ENCODE peak calls at places on chromosome 15, in nine cellular contexts. K is osteoblast; J is uterus; S is MM.1S; M is heart left ventricle; L is transverse colon; T is endodermal cell; X is naive thymus-derived CD4-positive, alpha-beta T cell; B is lung. P is an unnamed sample.

GRCh38 chr15:77107531-77108355 is 36.8 kb upstream of the TSPAN3 start:
- DNase-seq in K (peak; percentile 85), J (peak; percentile 51), S (peak; percentile 23), M (peak; percentile 43), L (peak; percentile 62), T (peak; percentile 90), X (no peak), B (peak; percentile 37), P (no peak)

GRCh38 chr15:87827126-87827525 is 429.4 kb downstream of the NTRK3 start:
- DNase-seq in K (no peak), J (no peak), S (no peak), M (no peak), L (no peak), T (no peak), X (no peak), B (no peak), P (no peak)

GRCh38 chr15:66802087-66803001 is 100.3 kb downstream of the SMAD6 start:
- DNase-seq in K (peak; percentile 88), J (no peak), S (no peak), M (no peak), L (no peak), T (peak; percentile 50), X (no peak), B (no peak), P (no peak)

GRCh38 chr15:50249704-50250103 is 15.8 kb downstream of the HDC start:
- DNase-seq in K (no peak), J (no peak), S (no peak), M (no peak), L (no peak), T (peak; percentile 7), X (no peak), B (no peak), P (no peak)

GRCh38 chr15:63019539-63020109 is 22.9 kb upstream of the TPM1 start:
- DNase-seq in K (no peak), J (peak; percentile 61), S (no peak), M (no peak), L (no peak), T (peak; percentile 81), X (no peak), B (no peak), P (no peak)

GRCh38 chr15:84911879-84912660 is 27.6 kb downstream of the SLC28A1 start:
- DNase-seq in K (peak; percentile 97), J (peak; percentile 97), S (peak; percentile 17), M (peak; percentile 91), L (peak; percentile 61), T (no peak), X (no peak), B (peak; percentile 73), P (peak; percentile 83)

GRCh38 chr15:62985768-62986167 is 56.8 kb upstream of the TPM1 start:
- DNase-seq in K (no peak), J (peak; percentile 55), S (no peak), M (no peak), L (no peak), T (no peak), X (no peak), B (no peak), P (no peak)

GRCh38 chr15:101296418-101297405 is 1.7 kb upstream of the SNRPA1 start:
- DNase-seq in K (peak; percentile 61), J (no peak), S (no peak), M (no peak), L (no peak), T (peak; percentile 13), X (no peak), B (no peak), P (no peak)

GRCh38 chr15:34318277-34319079 is 19.1 kb downstream of the SLC12A6 start:
- DNase-seq in K (no peak), J (peak; percentile 69), S (peak; percentile 48), M (peak; percentile 55), L (peak; percentile 80), T (peak; percentile 78), X (no peak), B (peak; percentile 79), P (no peak)

GRCh38 chr15:64807751-64808222 is 17.7 kb downstream of the PIF1 start:
- DNase-seq in K (peak; percentile 55), J (peak; percentile 65), S (no peak), M (no peak), L (no peak), T (peak; percentile 96), X (no peak), B (no peak), P (no peak)
- H3K27ac ChIP-seq in K (no peak overlapping the region), J (peak overlapping the region; percentile 82), S (no peak overlapping the region), M (peak overlapping the region; percentile 40), L (peak overlapping the region; percentile 80), T (peak overlapping the region; percentile 41), X (no peak overlapping the region), B (no peak overlapping the region), P (no peak overlapping the region)

GRCh38 chr15:47363653-47364052 is 353.7 kb upstream of the SEMA6D start:
- DNase-seq in K (no peak), J (no peak), S (peak; percentile 16), M (no peak), L (no peak), T (no peak), X (no peak), B (no peak), P (no peak)

GRCh38 chr15:47358876-47359275 is 358.4 kb upstream of the SEMA6D start:
- DNase-seq in K (no peak), J (no peak), S (no peak), M (no peak), L (no peak), T (no peak), X (no peak), B (no peak), P (no peak)

GRCh38 chr15:47356297-47356696 is 361.0 kb upstream of the SEMA6D start:
- DNase-seq in K (no peak), J (no peak), S (no peak), M (no peak), L (no peak), T (no peak), X (no peak), B (no peak), P (no peak)

GRCh38 chr15:47364671-47365141 is 352.6 kb upstream of the SEMA6D start:
- DNase-seq in K (peak; percentile 53), J (no peak), S (no peak), M (no peak), L (no peak), T (no peak), X (no peak), B (no peak), P (no peak)

DNA sequence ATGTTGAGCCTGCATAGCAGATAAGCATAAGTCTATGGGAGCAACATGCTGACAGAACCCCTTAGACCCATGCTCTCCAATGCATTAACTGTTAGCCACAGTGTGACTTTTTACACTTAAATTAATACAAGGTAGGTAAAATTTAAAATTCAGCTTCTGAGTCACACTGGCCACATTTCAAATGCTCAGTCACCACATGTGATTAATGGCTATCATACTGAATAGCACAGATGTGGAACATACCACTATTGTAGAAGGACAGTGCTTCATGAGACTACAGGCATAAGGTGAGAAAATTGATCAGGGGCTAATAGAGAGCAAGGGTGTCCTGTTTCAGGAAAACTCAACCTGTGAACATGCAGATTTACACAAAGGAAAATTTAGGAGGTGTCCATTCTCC is 357.0 kb upstream of the SEMA6D start:
- DNase-seq in K (no peak), J (no peak), S (no peak), M (no peak), L (no peak), T (no peak), X (no peak), B (no peak), P (no peak)
- H3K4me1 ChIP-seq in K (no peaks in the 10 kb centered on the region), J (no peaks in the 10 kb centered on the region), S (no peaks in the 10 kb centered on the region), M (no peaks in the 10 kb centered on the region), L (no peaks in the 10 kb centered on the region), T (no peaks in the 10 kb centered on the region), X (no peaks in the 10 kb centered on the region), B (no peaks in the 10 kb centered on the region), P (no peaks in the 10 kb centered on the region)

DNA sequence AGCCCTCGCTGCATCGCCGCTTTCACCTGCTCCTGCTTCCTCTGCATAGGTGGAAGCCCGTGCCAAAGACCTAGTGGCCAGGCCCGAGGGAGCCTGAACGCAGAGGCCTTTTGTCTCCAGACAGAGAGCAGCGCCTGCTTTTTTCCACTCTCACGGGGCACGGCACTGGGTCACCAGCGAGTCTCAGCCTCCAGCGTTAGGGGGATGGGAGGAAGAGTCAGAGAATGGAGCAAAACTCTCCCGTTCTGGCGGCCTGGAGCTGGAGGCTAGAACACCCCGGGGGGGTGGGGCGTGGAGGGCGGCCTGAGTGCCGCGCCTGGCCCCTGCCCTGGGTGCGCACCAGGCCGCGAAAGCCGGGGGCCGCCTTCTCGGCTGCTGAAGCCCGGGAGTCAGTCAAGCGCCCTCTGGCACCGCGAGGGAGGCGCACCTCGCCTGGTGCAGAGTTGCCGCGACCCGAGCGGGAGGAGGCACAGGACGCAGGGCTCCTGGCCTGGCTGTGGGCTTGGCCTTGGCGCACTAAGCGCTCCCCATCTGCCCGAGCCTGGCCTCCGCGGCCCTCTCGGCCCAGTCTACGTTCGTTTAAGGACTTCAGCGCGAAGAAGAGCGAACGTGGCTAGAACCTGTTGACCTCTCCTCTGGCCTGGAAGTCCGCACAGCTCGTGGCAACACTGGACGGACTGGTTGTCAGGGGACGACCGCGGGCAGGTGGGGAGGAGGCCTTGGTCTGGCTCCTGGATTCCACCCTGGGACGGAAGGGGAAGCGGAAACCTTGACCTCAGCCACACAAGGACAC is 21.5 kb downstream of the NR2F2 start:
- DNase-seq in K (peak; percentile 34), J (peak; percentile 68), S (no peak), M (no peak), L (no peak), T (peak; percentile 81), X (no peak), B (no peak), P (no peak)
- H3K27me3 ChIP-seq in K (peaks cover 5% of the 10 kb centered on the region), J (no peaks in the 10 kb centered on the region), S (peaks cover 40% of the 10 kb centered on the region), M (peaks cover 2% of the 10 kb centered on the region), L (peaks cover 53% of the 10 kb centered on the region), T (peaks cover 100% of the 10 kb centered on the region), X (peaks cover 23% of the 10 kb centered on the region), B (no peaks in the 10 kb centered on the region), P (no peaks in the 10 kb centered on the region)

GRCh38 chr15:55281517-55282227 is 7.9 kb downstream of the RAB27A start:
- DNase-seq in K (no peak), J (no peak), S (no peak), M (no peak), L (no peak), T (no peak), X (no peak), B (no peak), P (no peak)

GRCh38 chr15:55288006-55288717 is 1.5 kb downstream of the RAB27A start:
- DNase-seq in K (no peak), J (no peak), S (no peak), M (no peak), L (no peak), T (no peak), X (no peak), B (no peak), P (no peak)

GRCh38 chr15:55283295-55284147 is 6.1 kb downstream of the RAB27A start:
- DNase-seq in K (no peak), J (no peak), S (no peak), M (no peak), L (no peak), T (no peak), X (no peak), B (peak; percentile 48), P (no peak)

GRCh38 chr15:55282284-55282833 is 7.3 kb downstream of the RAB27A start:
- DNase-seq in K (no peak), J (no peak), S (no peak), M (no peak), L (no peak), T (no peak), X (no peak), B (no peak), P (no peak)

DNA sequence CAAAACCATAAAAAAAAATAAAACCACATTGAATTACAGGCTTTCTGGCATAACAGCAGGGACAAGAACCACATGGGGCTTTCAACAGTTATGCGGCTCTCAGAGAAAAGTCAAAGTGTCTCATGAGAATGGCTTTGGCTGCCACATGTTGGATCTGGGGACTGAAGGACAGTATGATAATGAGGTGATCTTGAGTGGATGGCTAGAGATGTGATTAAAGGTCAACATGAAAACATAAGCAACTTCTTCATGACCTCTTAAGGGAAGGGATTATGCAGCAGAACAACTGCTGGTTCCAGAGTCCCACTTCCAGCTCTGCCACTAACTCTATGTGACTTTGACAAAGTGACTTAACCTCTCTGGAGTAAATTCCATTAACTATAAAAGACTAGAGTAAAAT is 5.2 kb downstream of the RAB27A start:
- DNase-seq in K (no peak), J (no peak), S (no peak), M (no peak), L (no peak), T (no peak), X (no peak), B (no peak), P (no peak)
- H3K27ac ChIP-seq in K (no peak overlapping the region), J (no peak overlapping the region), S (no peak overlapping the region), M (no peak overlapping the region), L (no peak overlapping the region), T (no peak overlapping the region), X (no peak overlapping the region), B (no peak overlapping the region), P (no peak overlapping the region)